ENCODE peak calls at places on chromosomes 11 and 22, in five cellular contexts. L is H1, A is GM23338, U is K562, P is HL-60. F is an unnamed sample.

GRCh38 chr22:24601217-24602104 is 1.5 kb upstream of the GGT1 start:
- DNase-seq in P (no peak), U (no peak), L (peak; percentile 46), A (no peak), F (no peak)

GRCh38 chr22:40241200-40241763 is 63.6 kb downstream of the TNRC6B start:
- DNase-seq in U (no peak), P (no peak), A (no peak), L (no peak), F (no peak)

GRCh38 chr11:45580399-45580798 is 85.0 kb downstream of the CHST1 start:
- DNase-seq in U (no peak), L (peak; percentile 63), P (no peak), A (peak; percentile 66), F (no peak)

GRCh38 chr22:28813772-28814518 is 13.6 kb upstream of the XBP1 start:
- DNase-seq in L (no peak), P (peak; percentile 86), U (no peak), A (no peak), F (no peak)

GRCh38 chr11:82858556-82859091 is 41.6 kb downstream of the PRCP start:
- DNase-seq in L (no peak), U (no peak), A (no peak), P (no peak), F (no peak)

GRCh38 chr11:124167852-124168251 is 15.3 kb upstream of the OR10D3 start:
- DNase-seq in A (peak; percentile 64), U (no peak), L (no peak), P (no peak), F (no peak)

GRCh38 chr11:126104420-126104819 is 41.8 kb upstream of the CDON start:
- DNase-seq in U (no peak), P (no peak), A (peak; percentile 88), L (peak; percentile 78), F (no peak)

GRCh38 chr11:121282376-121282775 is 10.2 kb upstream of the SC5D start:
- DNase-seq in P (no peak), A (no peak), U (no peak), L (no peak), F (no peak)

GRCh38 chr11:3840289-3840869 is 380 bp downstream of the RHOG start:
- DNase-seq in P (no peak), L (peak; percentile 81), U (peak; percentile 45), A (peak; percentile 51), F (no peak)

GRCh38 chr11:72981067-72981466 is 161.1 kb downstream of the FCHSD2 start:
- DNase-seq in L (no peak), A (no peak), U (no peak), P (no peak), F (no peak)

GRCh38 chr11:29260939-29261705 is 755.7 kb downstream of the KCNA4 start:
- DNase-seq in U (no peak), P (no peak), L (no peak), A (no peak), F (no peak)

GRCh38 chr22:17753401-17753989 is 20.8 kb downstream of the BID start:
- DNase-seq in P (no peak), A (no peak), L (no peak), U (no peak), F (no peak)

GRCh38 chr11:34656062-34656720 is 35.3 kb downstream of the EHF start:
- DNase-seq in L (no peak), U (no peak), A (no peak), P (no peak), F (no peak)

GRCh38 chr22:48254311-48254873 is 1491.9 kb downstream of the TBC1D22A start:
- DNase-seq in A (no peak), L (no peak), U (no peak), P (no peak), F (no peak)

GRCh38 chr22:19800761-19801244 is 40.2 kb downstream of the TBX1 start:
- DNase-seq in P (no peak), A (peak; percentile 63), U (peak; percentile 76), L (no peak), F (no peak)

GRCh38 chr11:128775513-128775912 is 81.6 kb downstream of the FLI1 start:
- DNase-seq in A (no peak), U (no peak), P (no peak), L (no peak), F (no peak)

GRCh38 chr11:131536159-131536558 is 165.7 kb downstream of the NTM start:
- DNase-seq in L (no peak), P (no peak), A (no peak), U (no peak), F (no peak)

GRCh38 chr22:43154887-43155536 is 3.7 kb downstream of the TSPO start:
- DNase-seq in A (no peak), P (no peak), U (no peak), L (no peak), F (no peak)

GRCh38 chr11:128903248-128904041 is 12.3 kb downstream of the KCNJ5 start:
- DNase-seq in A (peak; percentile 79), U (no peak), L (peak; percentile 64), P (no peak), F (no peak)

GRCh38 chr11:20110908-20111669 is 49.2 kb downstream of the DBX1 start:
- DNase-seq in U (peak; percentile 91), P (peak; percentile 15), A (peak; percentile 93), L (peak; percentile 76), F (peak; percentile 50)

GRCh38 chr22:35156945-35157344 is 91.0 kb downstream of the ISX start:
- DNase-seq in A (no peak), L (no peak), P (no peak), U (no peak), F (no peak)

GRCh38 chr11:12502950-12503579 is 125.7 kb downstream of the PARVA start:
- DNase-seq in A (no peak), P (no peak), U (no peak), L (peak; percentile 30), F (no peak)
- TF ChIP-seq POLR2AphosphoS5 in A (no peak), P (no peak), U (no peak), L (no peak), F (no peak)

DNA sequence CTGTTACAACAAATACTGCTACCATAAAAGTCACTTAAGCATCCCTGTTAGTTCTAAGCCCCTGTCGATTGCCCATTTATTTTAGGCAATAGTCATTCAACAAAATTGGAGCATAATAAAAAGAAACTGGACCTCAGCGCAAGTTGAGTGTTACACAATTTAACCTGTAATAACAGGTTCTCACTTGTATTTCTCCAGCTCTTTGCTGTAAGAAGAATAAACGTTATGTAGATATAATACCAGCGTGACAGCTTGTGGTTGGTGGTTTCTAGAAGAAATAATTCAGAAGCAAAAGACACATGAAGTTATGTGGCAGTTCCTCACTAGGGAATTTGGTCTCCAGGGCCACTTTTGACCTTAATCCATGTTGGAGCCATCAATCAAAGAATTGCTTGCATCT is 129.8 kb upstream of the LDLRAD3 start:
- DNase-seq in P (no peak), U (no peak), A (no peak), L (no peak), F (no peak)
- TF ChIP-seq POLR2AphosphoS5 in P (no peak), U (no peak), A (no peak), L (no peak), F (no peak)

GRCh38 chr22:45708145-45708544 is 36.5 kb downstream of the ATXN10 start:
- DNase-seq in P (no peak), A (no peak), L (no peak), U (no peak), F (no peak)

GRCh38 chr22:45709866-45710265 is 38.2 kb downstream of the ATXN10 start:
- DNase-seq in L (no peak), A (no peak), P (no peak), U (no peak), F (no peak)

GRCh38 chr22:45710469-45710868 is 38.8 kb downstream of the ATXN10 start:
- DNase-seq in P (no peak), U (no peak), L (no peak), A (no peak), F (no peak)

GRCh38 chr22:45707605-45708004 is 36.0 kb downstream of the ATXN10 start:
- DNase-seq in A (no peak), U (no peak), L (no peak), P (no peak), F (no peak)

DNA sequence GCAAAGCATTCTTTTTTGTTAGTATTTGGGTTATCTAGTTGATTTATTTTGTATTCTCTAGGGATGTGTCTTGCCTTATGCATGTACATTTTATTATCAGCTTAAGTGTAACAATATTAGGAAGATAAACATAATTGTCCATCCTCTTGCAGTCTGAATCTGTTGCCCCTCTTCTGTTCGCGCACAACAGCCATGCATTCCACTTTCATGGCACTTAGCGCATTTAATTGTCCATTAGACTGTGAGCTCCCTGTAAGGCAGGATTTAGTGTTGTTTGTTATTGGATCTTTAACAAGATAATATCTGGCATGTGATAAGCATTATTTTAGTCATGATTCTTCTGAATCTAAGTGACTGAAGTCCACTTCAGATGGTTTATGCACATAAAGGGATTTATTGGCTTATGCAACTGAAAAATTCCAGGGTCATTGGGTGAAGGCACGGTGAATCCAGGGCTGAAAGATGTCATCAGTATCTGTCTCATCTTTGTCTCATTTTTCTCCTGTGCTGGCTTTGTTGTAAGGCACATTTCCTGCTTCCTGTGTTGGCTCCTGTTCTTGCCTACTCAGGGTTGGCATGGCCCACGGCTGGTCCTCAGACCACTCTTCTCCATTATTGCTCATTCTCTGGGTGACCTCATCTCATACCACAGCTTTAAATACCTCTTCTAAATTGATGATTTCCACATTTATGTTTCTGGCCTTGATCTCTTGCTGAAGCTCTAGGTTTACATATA is 37.5 kb downstream of the ATXN10 start:
- DNase-seq in A (no peak), L (no peak), U (no peak), P (no peak), F (no peak)
- TF ChIP-seq POLR2AphosphoS5 in A (no peak), L (no peak), U (no peak), P (no peak), F (no peak)

GRCh38 chr11:94753630-94754029 is 14.5 kb upstream of the AMOTL1 start:
- DNase-seq in A (no peak), U (no peak), P (no peak), L (no peak), F (no peak)

GRCh38 chr11:94751806-94752205 is 16.4 kb upstream of the AMOTL1 start:
- DNase-seq in P (no peak), L (no peak), U (no peak), A (no peak), F (no peak)

GRCh38 chr11:94749367-94749766 is 18.8 kb upstream of the AMOTL1 start:
- DNase-seq in L (no peak), U (no peak), P (no peak), A (no peak), F (no peak)

GRCh38 chr11:94750319-94751215 is 17.6 kb upstream of the AMOTL1 start:
- DNase-seq in A (no peak), L (no peak), P (no peak), U (no peak), F (no peak)

GRCh38 chr11:94751216-94751612 is 16.9 kb upstream of the AMOTL1 start:
- DNase-seq in A (no peak), L (no peak), P (no peak), U (no peak), F (no peak)
- TF ChIP-seq POLR2AphosphoS5 in A (no peak), L (no peak), P (no peak), U (no peak), F (no peak)

F was measured in GM12892.